ENCODE peak calls at places on chromosome 20, in seven cellular contexts. U, J, Y, N, S, G and V are unnamed samples.

GRCh38 chr20:59818911-59819310 is 114.5 kb downstream of the SYCP2 start:
- DNase-seq in S (no peak), J (no peak), U (no peak), N (no peak), G (no peak), Y (no peak), V (no peak)

GRCh38 chr20:32763202-32763999 is 1.2 kb downstream of the DNMT3B start:
- DNase-seq in J (no peak), S (no peak), N (no peak), G (no peak), U (peak; percentile 83), Y (peak; percentile 68), V (peak; percentile 56)

GRCh38 chr20:14860410-14860814 is 523.0 kb upstream of the FLRT3 start:
- DNase-seq in G (no peak), Y (no peak), S (no peak), N (no peak), U (no peak), J (no peak), V (no peak)

GRCh38 chr20:41027872-41028358 is 707 bp upstream of the TOP1 start:
- DNase-seq in S (no peak), N (no peak), J (peak; percentile 20), Y (no peak), U (no peak), G (no peak), V (no peak)

GRCh38 chr20:32551693-32552092 is 33.4 kb downstream of the NOL4L start:
- DNase-seq in G (no peak), Y (no peak), N (no peak), S (no peak), J (no peak), U (no peak), V (no peak)

GRCh38 chr20:51712501-51713212 is 55.5 kb downstream of the ATP9A start:
- DNase-seq in J (no peak), N (peak; percentile 27), U (peak; percentile 63), S (peak; percentile 21), G (no peak), Y (peak; percentile 29), V (no peak)

GRCh38 chr20:58192567-58192966 is 35.9 kb downstream of the ANKRD60 start:
- DNase-seq in Y (peak; percentile 50), G (no peak), S (no peak), U (no peak), J (no peak), N (no peak), V (peak; percentile 56)

GRCh38 chr20:53187402-53187801 is 215.2 kb downstream of the TSHZ2 start:
- DNase-seq in U (no peak), J (no peak), Y (no peak), N (no peak), S (no peak), G (no peak), V (no peak)

GRCh38 chr20:51769941-51770615 is 1.9 kb upstream of the ATP9A start:
- DNase-seq in G (no peak), N (no peak), S (no peak), J (no peak), Y (no peak), U (no peak), V (no peak)

GRCh38 chr20:43006651-43007375 is 182.9 kb downstream of the PTPRT start:
- DNase-seq in S (no peak), N (no peak), U (no peak), Y (no peak), G (no peak), J (no peak), V (no peak)

GRCh38 chr20:39800548-39800947 is 838.4 kb downstream of the DHX35 start:
- DNase-seq in S (peak; percentile 84), U (no peak), J (no peak), G (no peak), Y (no peak), N (peak; percentile 82), V (no peak)

GRCh38 chr20:51563597-51564332 is 21.2 kb upstream of the NFATC2 start:
- DNase-seq in Y (peak; percentile 85), G (no peak), S (peak; percentile 97), N (peak; percentile 95), J (peak; percentile 83), U (no peak), V (no peak)

GRCh38 chr20:40962733-40963504 is 65.7 kb upstream of the TOP1 start:
- DNase-seq in G (no peak), J (peak; percentile 70), N (peak; percentile 62), Y (peak; percentile 86), S (peak; percentile 47), U (peak; percentile 83), V (peak; percentile 74)

GRCh38 chr20:33475381-33476160 is 14.3 kb upstream of the CBFA2T2 start:
- DNase-seq in J (no peak), N (no peak), S (no peak), U (peak; percentile 60), Y (no peak), G (no peak), V (no peak)

GRCh38 chr20:40275738-40276137 is 413.3 kb downstream of the MAFB start:
- DNase-seq in Y (no peak), G (no peak), U (no peak), J (no peak), N (no peak), S (no peak), V (no peak)

GRCh38 chr20:58149412-58150091 is 78.9 kb downstream of the ANKRD60 start:
- DNase-seq in Y (no peak), N (no peak), J (no peak), S (no peak), G (no peak), U (no peak), V (no peak)

GRCh38 chr20:4867036-4867435 is 134.3 kb downstream of the SLC23A2 start:
- DNase-seq in G (no peak), S (no peak), N (no peak), Y (no peak), U (peak; percentile 48), J (no peak), V (no peak)

GRCh38 chr20:15582146-15582776 is 991.0 kb downstream of the KIF16B start:
- DNase-seq in G (no peak), Y (no peak), J (no peak), N (peak; percentile 5), S (no peak), U (no peak), V (no peak)

GRCh38 chr20:54642733-54643667 is 167.6 kb downstream of the DOK5 start:
- DNase-seq in Y (no peak), U (peak; percentile 60), G (no peak), S (no peak), J (no peak), N (no peak), V (no peak)

GRCh38 chr20:46699651-46700359 is 9.6 kb upstream of the SLC2A10 start:
- DNase-seq in N (no peak), J (no peak), G (no peak), U (no peak), S (peak; percentile 41), Y (peak; percentile 42), V (no peak)
- TF ChIP-seq CTCF in N (peak; percentile 74), J (no peak), G (peak; percentile 58), U (no peak), S (peak; percentile 91), Y (peak; percentile 81), V (no peak)

GRCh38 chr20:17878069-17878911 is 90.3 kb downstream of the SNX5 start:
- DNase-seq in J (peak; percentile 12), N (no peak), Y (no peak), S (no peak), U (no peak), G (no peak), V (no peak)

GRCh38 chr20:17874271-17875105 is 94.1 kb downstream of the SNX5 start:
- DNase-seq in G (no peak), Y (no peak), S (no peak), U (no peak), J (no peak), N (no peak), V (no peak)

GRCh38 chr20:17875106-17875980 is 93.3 kb downstream of the SNX5 start:
- DNase-seq in Y (no peak), S (no peak), J (peak; percentile 86), G (no peak), U (peak; percentile 98), N (peak; percentile 82), V (no peak)

GRCh38 chr20:17873410-17874270 is 95.0 kb downstream of the SNX5 start:
- DNase-seq in Y (no peak), U (peak; percentile 97), N (peak; percentile 94), J (peak; percentile 91), S (peak; percentile 83), G (no peak), V (no peak)

GRCh38 chr20:17875981-17876385 is 92.6 kb downstream of the SNX5 start:
- DNase-seq in J (peak; percentile 42), N (no peak), S (no peak), Y (no peak), G (no peak), U (no peak), V (no peak)
- TF ChIP-seq CTCF in J (no peak), N (no peak), S (peak; percentile 17), Y (no peak), G (no peak), U (no peak), V (no peak)

GRCh38 chr20:62583424-62583920 is 58.8 kb upstream of the SLCO4A1 start:
- DNase-seq in N (no peak), G (no peak), Y (no peak), S (no peak), U (no peak), J (no peak), V (no peak)
- TF ChIP-seq CTCF in N (no peak), G (no peak), Y (peak; percentile 37), S (peak; percentile 15), U (no peak), J (no peak), V (no peak)

DNA sequence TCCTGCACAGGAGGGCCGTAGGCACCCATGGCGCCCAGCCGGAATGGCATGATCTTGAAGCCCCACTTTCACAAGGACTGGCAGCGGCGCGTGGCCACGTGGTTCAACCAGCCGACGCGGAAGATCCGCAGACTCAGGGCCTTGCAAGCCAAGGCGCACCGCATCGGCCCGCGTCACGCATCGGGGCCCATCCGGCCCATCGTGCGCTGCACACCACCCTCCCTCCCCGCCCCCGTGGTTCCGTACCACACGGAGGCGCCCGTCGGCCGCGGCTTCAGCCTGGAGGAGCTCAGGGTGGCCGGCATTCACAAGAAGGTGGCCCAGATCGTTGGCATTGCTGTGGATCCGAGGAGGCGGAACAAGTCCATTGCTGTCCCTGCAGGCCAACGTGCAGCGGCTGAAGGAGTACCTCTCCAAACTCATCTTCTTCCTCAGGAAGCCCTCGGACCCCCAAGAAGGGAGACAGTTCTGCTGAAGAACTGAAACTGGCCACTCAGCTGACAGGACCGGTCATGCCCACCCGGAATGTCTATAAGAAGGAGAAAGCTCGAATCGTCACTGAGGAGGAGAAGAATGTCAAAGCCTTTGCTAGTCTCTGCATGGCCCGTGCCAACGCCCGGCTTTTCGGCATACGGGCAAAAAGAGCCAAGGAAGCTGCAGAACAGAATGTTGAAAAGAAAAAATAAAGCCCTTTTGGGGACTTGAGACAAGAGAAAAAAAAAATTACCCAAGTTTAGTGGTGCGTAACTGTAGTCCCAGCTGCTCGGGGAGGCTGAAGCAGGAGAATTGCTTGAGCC is 9.9 kb upstream of the NCOA5 start:
- DNase-seq in J (no peak), G (no peak), S (no peak), Y (no peak), N (no peak), U (no peak), V (peak; percentile 47)
- TF ChIP-seq CTCF in J (no peak), G (peak; percentile 46), S (peak; percentile 13), Y (peak; percentile 16), N (no peak), U (no peak), V (peak; percentile 37)